ENCODE peak calls at places on chromosomes 16 and 17, in ten cellular contexts. V is mammary epithelial cell, B is MM.1S, F is HepG2, U is GM23248, H is cardiac muscle cell, G is heart right ventricle, L is suprapubic skin, T is hepatocyte, P is thoracic aorta. N is an unnamed sample.
A peak's percentile ranks its signal among the peaks of the same experiment; 100 is the strongest.

GRCh38 chr17:66304304-66305174 is 2.1 kb downstream of the PRKCA start:
- DNase-seq in P (no peak), F (peak; percentile 49), T (no peak), H (peak; percentile 1), G (no peak), U (peak; percentile 24), L (no peak), V (peak; percentile 33), B (no peak), N (no peak)

GRCh38 chr16:56355786-56356275 is 69.5 kb downstream of the AMFR start:
- DNase-seq in B (no peak), F (no peak), U (no peak), P (no peak), V (no peak), G (no peak), T (no peak), L (peak; percentile 65), H (no peak), N (no peak)

GRCh38 chr17:28404461-28404811 is 1.6 kb downstream of the SLC46A1 start:
- DNase-seq in U (no peak), V (no peak), F (no peak), G (no peak), L (no peak), H (no peak), T (no peak), B (no peak), P (no peak), N (no peak)

GRCh38 chr16:64459821-64460220 is 662.0 kb downstream of the CDH11 start:
- DNase-seq in U (peak; percentile 44), P (no peak), B (no peak), L (no peak), V (no peak), G (peak; percentile 15), T (peak; percentile 16), F (no peak), H (no peak), N (peak; percentile 16)

GRCh38 chr16:25253322-25253721 is 4.3 kb downstream of the ZKSCAN2 start:
- DNase-seq in B (no peak), H (no peak), F (no peak), V (no peak), P (no peak), T (no peak), G (no peak), L (no peak), U (no peak), N (no peak)

GRCh38 chr17:77571562-77571981 is 386.9 kb upstream of the TNRC6C start:
- DNase-seq in G (no peak), V (no peak), T (no peak), H (peak; percentile 7), B (no peak), F (no peak), P (no peak), L (no peak), U (peak; percentile 28), N (no peak)

GRCh38 chr17:27540300-27541105 is 84.3 kb downstream of the KSR1 start:
- DNase-seq in H (no peak), T (peak; percentile 86), P (peak; percentile 66), V (peak; percentile 49), U (peak; percentile 98), G (peak; percentile 73), B (no peak), L (peak; percentile 94), F (peak; percentile 66), N (peak; percentile 95)

GRCh38 chr17:62963296-62963695 is 2.7 kb upstream of the TANC2 start:
- DNase-seq in F (no peak), U (peak; percentile 90), L (no peak), P (peak; percentile 4), V (peak; percentile 67), B (no peak), T (no peak), H (no peak), G (no peak), N (no peak)

GRCh38 chr17:72492941-72493340 is 372.1 kb downstream of the SOX9 start:
- DNase-seq in P (no peak), F (no peak), V (no peak), T (no peak), B (no peak), U (no peak), G (no peak), L (no peak), H (no peak), N (no peak)

GRCh38 chr16:10182186-10182683 is at the start of gene GRIN2A:
- DNase-seq in P (no peak), V (no peak), L (no peak), H (peak; percentile 22), G (no peak), U (no peak), F (no peak), B (no peak), T (no peak), N (no peak)

GRCh38 chr16:66287416-66287815 is 79.1 kb upstream of the CDH5 start:
- DNase-seq in U (no peak), F (no peak), G (no peak), T (no peak), H (no peak), V (no peak), P (no peak), L (no peak), B (no peak), N (no peak)

GRCh38 chr16:85498607-85499006 is 114.5 kb upstream of the GSE1 start:
- DNase-seq in H (no peak), V (no peak), F (no peak), L (no peak), P (no peak), G (no peak), B (peak; percentile 89), T (no peak), U (no peak), N (no peak)

GRCh38 chr16:49473773-49474172 is 100.2 kb downstream of the C16orf78 start:
- DNase-seq in G (no peak), F (no peak), T (no peak), V (no peak), P (no peak), B (no peak), U (no peak), H (no peak), L (peak; percentile 37), N (peak; percentile 1)

GRCh38 chr16:718922-719321 is 2.0 kb upstream of the ANTKMT start:
- DNase-seq in U (no peak), V (no peak), L (no peak), B (no peak), H (no peak), F (no peak), G (no peak), T (no peak), P (no peak), N (no peak)

GRCh38 chr16:49674255-49674980 is 181.5 kb downstream of the ZNF423 start:
- DNase-seq in B (no peak), G (no peak), P (no peak), F (no peak), U (no peak), L (no peak), T (no peak), H (no peak), V (no peak), N (no peak)

GRCh38 chr17:46060461-46060860 is 61.4 kb downstream of the STH start:
- DNase-seq in L (no peak), P (no peak), V (no peak), B (no peak), F (no peak), T (no peak), H (no peak), G (no peak), U (no peak), N (no peak)

GRCh38 chr17:82930043-82930923 is 90.5 kb upstream of the ZNF750 start:
- DNase-seq in F (no peak), V (no peak), U (no peak), H (no peak), L (peak; percentile 45), G (no peak), T (no peak), B (no peak), P (no peak), N (peak; percentile 14)

GRCh38 chr16:47388705-47389104 is 72.2 kb downstream of the ITFG1 start:
- DNase-seq in U (no peak), L (no peak), F (no peak), P (no peak), B (no peak), V (no peak), T (peak; percentile 8), H (no peak), G (no peak), N (no peak)

GRCh38 chr17:42548993-42549755 is 3.5 kb upstream of the HSD17B1 start:
- DNase-seq in T (no peak), H (no peak), U (no peak), V (no peak), P (no peak), G (no peak), B (no peak), F (no peak), L (no peak), N (no peak)
- H3K4me3 ChIP-seq in T (peak overlapping the region; percentile 51), H (peak overlapping the region; percentile 25), U (no peak overlapping the region), V (no peak overlapping the region), P (no peak overlapping the region), G (no peak overlapping the region), B (peak overlapping the region; percentile 50), F (no peak overlapping the region), L (no peak overlapping the region), N (no peak overlapping the region)

GRCh38 chr17:8190506-8190905 is 526 bp upstream of the BORCS6 start:
- DNase-seq in F (no peak), U (no peak), P (no peak), G (no peak), T (no peak), V (no peak), L (no peak), H (no peak), B (no peak), N (no peak)
- H3K4me1 ChIP-seq in F (peaks cover 48% of the 10 kb centered on the region), U (peaks cover 10% of the 10 kb centered on the region), P (peaks cover 36% of the 10 kb centered on the region), G (peaks cover 47% of the 10 kb centered on the region), T (peaks cover 12% of the 10 kb centered on the region), V (peaks cover 31% of the 10 kb centered on the region), L (peaks cover 62% of the 10 kb centered on the region), H (peaks cover 10% of the 10 kb centered on the region), B (peaks cover 27% of the 10 kb centered on the region), N (peaks cover 8% of the 10 kb centered on the region)

GRCh38 chr17:64336760-64337413 is 53.8 kb downstream of the PECAM1 start:
- DNase-seq in G (no peak), L (no peak), T (no peak), V (no peak), B (no peak), U (no peak), H (no peak), F (no peak), P (no peak), N (no peak)
- H3K27ac ChIP-seq in G (peak overlapping the region; percentile 95), L (no peak overlapping the region), T (no peak overlapping the region), V (no peak overlapping the region), B (no peak overlapping the region), U (no peak overlapping the region), H (no peak overlapping the region), F (no peak overlapping the region), P (no peak overlapping the region), N (peak overlapping the region; percentile 45)

GRCh38 chr16:88746511-88746910 is 38.5 kb downstream of the PIEZO1 start:
- DNase-seq in T (no peak), F (no peak), H (no peak), L (no peak), G (peak; percentile 31), U (no peak), B (no peak), P (no peak), V (no peak), N (peak; percentile 75)
- H3K4me3 ChIP-seq in T (no peak overlapping the region), F (no peak overlapping the region), H (no peak overlapping the region), L (no peak overlapping the region), G (no peak overlapping the region), U (no peak overlapping the region), B (no peak overlapping the region), P (no peak overlapping the region), V (no peak overlapping the region), N (no peak overlapping the region)

N was measured in uterus.